ENCODE peak calls at places on chromosomes 12 and 14, in four cellular contexts. S is HCT116, P is uterus, A is A549. I is an unnamed sample.

GRCh38 chr12:47235258-47236040 is 155.7 kb upstream of the AMIGO2 start:
- DNase-seq in P (no peak), S (no peak), A (no peak), I (no peak)

GRCh38 chr14:58731465-58732330 is 93.9 kb downstream of the DACT1 start:
- DNase-seq in P (no peak), A (peak; percentile 69), S (peak; percentile 96), I (no peak)

GRCh38 chr14:69886843-69887242 is 7.6 kb downstream of the SMOC1 start:
- DNase-seq in P (no peak), S (no peak), A (no peak), I (no peak)

GRCh38 chr12:69879007-69879960 is 54.3 kb downstream of the MYRFL start:
- DNase-seq in A (peak; percentile 69), P (peak; percentile 57), S (peak; percentile 59), I (peak; percentile 50)

GRCh38 chr14:95507174-95507573 is 9.3 kb downstream of the SYNE3 start:
- DNase-seq in A (no peak), S (no peak), P (peak; percentile 76), I (no peak)

GRCh38 chr12:93316623-93316971 is 61.1 kb upstream of the NUDT4 start:
- DNase-seq in A (no peak), P (no peak), S (no peak), I (no peak)

GRCh38 chr12:13913371-13913770 is 68.0 kb downstream of the GRIN2B start:
- DNase-seq in A (peak; percentile 50), P (no peak), S (no peak), I (no peak)

GRCh38 chr12:79174656-79175055 is 310.1 kb downstream of the SYT1 start:
- DNase-seq in P (no peak), A (peak; percentile 78), S (peak; percentile 42), I (no peak)

GRCh38 chr12:122946690-122947271 is 19.5 kb downstream of the ABCB9 start:
- DNase-seq in S (peak; percentile 92), P (peak; percentile 60), A (peak; percentile 92), I (peak; percentile 61)

GRCh38 chr12:128551266-128552025 is 272.3 kb downstream of the SLC15A4 start:
- DNase-seq in S (no peak), A (no peak), P (no peak), I (no peak)

GRCh38 chr12:51729331-51729730 is 119.2 kb downstream of the FIGNL2 start:
- DNase-seq in S (no peak), A (no peak), P (no peak), I (no peak)

GRCh38 chr12:122517877-122518276 is 8.9 kb downstream of the RSRC2 start:
- DNase-seq in S (no peak), P (no peak), A (peak; percentile 53), I (no peak)

GRCh38 chr12:117120787-117121186 is 21.6 kb upstream of the TESC start:
- DNase-seq in S (no peak), P (no peak), A (no peak), I (no peak)

GRCh38 chr14:55373784-55374725 is 37.6 kb downstream of the ATG14 start:
- DNase-seq in A (no peak), P (no peak), S (peak; percentile 40), I (no peak)

GRCh38 chr12:1445807-1446206 is 148.6 kb downstream of the FBXL14 start:
- DNase-seq in S (no peak), P (no peak), A (no peak), I (no peak)

GRCh38 chr12:15794196-15794595 is 5.0 kb upstream of the EPS8 start:
- DNase-seq in P (no peak), A (no peak), S (no peak), I (no peak)

GRCh38 chr14:88879016-88879415 is 54.6 kb downstream of the TTC8 start:
- DNase-seq in P (no peak), S (no peak), A (peak; percentile 27), I (no peak)

GRCh38 chr14:50303744-50304471 is 8.1 kb downstream of the L2HGDH start:
- DNase-seq in P (no peak), A (no peak), S (no peak), I (no peak)

DNA sequence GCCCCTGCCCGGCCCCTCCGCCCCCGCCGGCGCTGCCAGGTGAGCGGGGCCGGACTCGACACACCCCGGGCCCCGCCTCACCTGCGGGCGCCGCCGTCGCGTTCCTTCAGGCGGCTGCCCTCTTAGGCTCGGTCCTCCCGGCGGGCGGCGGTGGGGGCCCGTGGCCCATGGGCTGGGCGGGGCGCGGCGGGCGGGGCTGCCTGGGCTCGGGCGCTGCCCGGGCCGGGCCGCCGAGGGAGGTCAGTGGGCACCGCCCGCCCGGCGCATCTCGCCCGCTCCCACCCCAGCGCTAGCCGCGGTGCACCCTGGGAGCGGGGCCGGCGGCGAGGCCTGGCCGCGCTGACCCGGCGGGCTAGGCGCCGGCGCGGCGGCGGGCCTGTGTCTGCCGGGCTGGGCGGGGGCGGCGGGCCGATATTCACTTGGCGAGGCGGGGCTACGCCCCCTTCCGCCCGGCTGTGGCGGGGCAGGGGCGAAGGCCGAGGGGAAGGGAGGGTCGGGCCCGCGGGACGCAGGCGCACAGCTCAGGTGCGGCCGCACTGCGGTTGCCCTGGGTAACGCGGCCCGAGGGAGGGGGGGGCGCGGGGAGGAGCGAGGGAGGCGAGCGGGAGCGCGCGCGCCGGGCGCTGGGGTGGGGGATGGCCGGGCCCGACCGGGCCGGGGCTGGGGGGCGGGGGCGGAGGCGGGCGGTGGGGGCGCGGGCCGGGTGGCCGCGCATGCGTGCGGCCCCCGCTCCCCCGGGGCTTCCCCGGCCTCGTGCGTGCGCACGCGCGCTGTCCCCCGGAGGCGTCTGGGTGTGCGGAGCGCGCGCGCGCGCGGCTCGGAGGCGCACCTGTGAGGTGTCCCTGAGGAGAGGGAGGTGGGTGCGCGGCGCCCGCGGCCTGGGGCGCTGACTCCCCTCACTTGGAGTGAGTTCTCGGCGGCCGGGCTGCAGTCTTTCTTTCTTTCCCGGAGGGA is at the start of the genes CCDC92 and ZNF664:
- DNase-seq in A (peak; percentile 94), S (peak; percentile 83), P (peak; percentile 94), I (peak; percentile 96)
- TF ChIP-seq POLR2A in A (peak; percentile 90), S (peak; percentile 72), P (peak; percentile 83), I (peak; percentile 62)

DNA sequence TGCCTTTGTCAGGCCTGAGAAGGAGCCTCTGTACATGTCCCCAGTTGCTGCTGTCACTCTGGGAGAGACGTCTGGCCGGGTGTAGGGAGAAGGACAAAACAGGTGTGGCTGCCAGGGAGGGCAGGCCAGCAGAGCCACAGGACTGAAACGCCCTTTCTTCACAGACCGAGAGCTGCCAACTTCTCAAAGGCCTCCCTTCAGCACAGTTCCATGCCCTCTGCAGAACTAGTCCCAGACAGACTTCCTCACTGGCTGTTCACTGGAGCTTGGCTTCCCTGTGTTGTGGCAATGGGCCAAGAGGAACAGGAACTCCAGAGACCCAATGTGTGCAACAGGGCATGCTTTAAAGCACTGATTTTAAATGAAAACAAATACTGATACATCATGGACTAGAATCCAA is 50.7 kb upstream of the PNMA1 start:
- DNase-seq in S (no peak), A (no peak), P (no peak), I (no peak)
- TF ChIP-seq POLR2A in S (no peak), A (no peak), P (no peak), I (no peak)

DNA sequence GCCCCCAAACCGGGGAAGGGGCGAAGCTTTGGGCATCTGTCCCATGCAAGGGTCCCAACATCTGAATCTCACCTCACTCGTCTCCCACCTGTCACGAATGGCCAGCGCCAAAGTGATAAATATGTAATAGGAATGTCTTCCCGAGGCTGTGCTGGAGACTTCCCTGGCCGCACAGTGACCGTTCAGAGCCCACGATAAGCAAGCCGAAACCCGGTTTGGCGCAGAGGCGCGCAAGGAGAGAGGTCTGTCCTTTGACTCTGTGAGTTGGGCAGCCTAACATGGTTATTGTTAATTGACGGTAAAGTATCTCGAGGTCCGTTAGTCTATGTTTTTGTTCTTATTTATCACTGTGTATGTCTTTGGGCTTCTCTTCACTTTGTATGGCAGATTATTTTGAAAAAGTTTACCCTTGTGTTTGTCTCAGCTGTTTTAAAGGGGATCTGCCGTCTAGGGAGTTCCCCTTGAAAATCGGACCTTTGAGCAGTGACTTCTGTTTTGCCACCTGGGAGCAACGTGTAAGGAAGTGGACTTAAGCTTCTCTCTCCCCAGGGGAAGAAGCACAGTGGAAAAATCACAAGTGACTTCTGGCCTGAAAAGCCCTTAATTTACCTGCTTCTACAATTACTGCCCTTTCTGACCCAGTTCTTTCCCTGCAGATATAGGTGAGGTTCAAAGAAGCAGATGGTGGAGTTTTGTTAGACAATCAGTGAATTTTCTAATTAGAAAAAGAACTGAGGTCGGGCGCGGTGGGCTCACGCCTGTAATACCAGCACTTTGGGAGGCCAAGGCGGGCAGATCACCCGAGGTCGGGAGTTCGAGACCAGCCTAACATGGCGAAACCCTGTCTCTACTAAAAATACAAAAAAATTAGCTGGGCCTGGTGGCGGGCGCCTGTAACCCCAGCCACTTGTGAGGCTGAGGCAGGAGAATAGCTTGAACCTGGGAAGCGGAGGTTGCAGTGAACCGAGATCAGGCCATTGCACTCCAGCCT is 1.1 kb upstream of the TM9SF1 start:
- DNase-seq in S (no peak), P (no peak), A (peak; percentile 27), I (no peak)
- TF ChIP-seq POLR2A in S (no peak), P (no peak), A (no peak), I (no peak)

DNA sequence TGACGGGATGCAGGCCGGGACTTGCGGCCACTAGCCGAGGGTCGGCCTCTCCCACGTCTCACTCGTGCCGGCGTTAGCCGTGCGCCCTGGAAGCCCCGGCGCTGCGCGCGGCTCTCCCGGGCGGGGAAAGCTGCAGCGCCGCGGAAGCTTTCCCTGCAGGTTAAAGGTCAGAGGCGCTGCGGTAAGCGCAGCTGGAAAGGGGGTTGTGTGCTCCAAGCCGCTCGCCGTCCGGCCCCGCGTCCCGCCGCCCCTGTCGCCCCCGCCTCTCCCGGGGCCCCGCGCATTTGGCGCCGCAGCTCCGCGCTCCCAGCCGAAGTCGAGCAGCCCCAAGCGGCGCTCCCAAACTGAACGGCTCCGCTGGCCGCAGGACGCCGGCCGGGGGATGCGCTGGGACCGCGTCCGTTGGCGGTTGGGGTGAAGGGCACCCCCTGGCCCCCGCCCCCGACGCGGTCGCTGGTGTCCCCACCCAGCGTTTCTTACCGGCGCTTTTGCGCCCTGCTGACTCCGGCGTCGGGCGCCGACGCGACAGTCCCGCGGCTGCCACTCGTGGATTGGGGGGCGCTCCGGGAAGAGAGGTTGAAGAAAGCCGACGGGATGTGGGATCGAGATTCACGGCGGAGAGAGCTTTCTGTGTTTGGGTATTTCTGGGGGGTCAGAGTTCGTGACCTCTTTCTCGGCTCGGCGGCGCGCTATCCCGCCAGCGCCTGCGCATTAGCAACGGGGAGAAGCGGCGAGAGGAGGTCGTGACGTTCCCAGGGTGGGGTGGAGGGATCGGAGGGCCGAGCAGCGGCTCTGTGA is at the start of gene NR2C1:
- DNase-seq in A (peak; percentile 97), P (peak; percentile 92), S (peak; percentile 91), I (peak; percentile 97)
- TF ChIP-seq POLR2A in A (peak; percentile 36), P (no peak), S (peak; percentile 52), I (peak; percentile 46)

DNA sequence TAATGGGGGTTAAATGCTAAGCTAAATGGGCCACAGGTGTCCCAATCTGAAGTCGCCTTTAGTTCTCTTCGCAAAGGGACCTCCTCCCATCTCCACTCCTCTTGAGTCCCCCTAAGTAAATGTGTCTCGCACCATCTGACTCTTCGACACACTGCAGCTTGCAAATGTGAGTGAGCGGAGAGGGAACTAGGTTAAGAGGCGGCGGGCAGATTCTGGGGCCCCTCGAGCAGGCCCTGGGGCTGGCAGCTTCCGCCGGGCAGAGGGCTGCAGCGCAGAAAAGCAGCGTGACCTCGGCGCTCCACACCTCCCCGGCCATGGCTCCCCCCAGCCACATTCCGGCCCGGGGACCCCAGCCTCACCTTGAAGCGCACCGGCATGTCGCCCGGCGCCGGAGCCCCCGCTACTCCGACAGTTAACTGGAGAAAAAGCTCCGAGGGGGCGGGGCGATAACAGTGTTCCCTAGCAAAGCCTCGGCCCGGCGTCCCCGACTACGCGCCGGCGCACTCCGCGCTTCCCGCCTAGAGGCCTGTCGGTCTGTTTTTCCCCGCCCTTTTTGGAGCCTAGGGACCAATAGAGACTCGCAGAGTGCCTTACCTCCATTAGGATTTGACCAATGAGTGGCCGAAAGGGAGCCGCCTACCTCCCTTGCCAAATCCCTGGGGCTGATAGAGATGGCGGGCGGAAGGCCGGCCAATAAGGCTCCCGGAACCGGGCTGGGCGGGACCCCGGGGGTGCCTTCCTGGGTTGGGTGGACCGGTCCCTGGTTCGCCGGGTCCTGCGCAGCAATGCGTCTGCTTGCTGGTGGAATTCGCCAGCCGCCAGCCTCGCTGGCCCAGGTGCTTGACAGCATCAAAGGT is at the start of gene MDM1:
- DNase-seq in A (peak; percentile 97), P (peak; percentile 97), S (peak; percentile 95), I (peak; percentile 88)
- TF ChIP-seq POLR2A in A (peak; percentile 88), P (peak; percentile 29), S (peak; percentile 53), I (peak; percentile 68)

I was measured in GM12892.